ENCODE peak calls at places on chromosomes 2 and 18, in four cellular contexts. One of them, this sample, is unnamed.
A peak's percentile ranks its signal among the peaks of the same experiment; 100 is the strongest.

GRCh38 chr2:115294999-115295398 is 852.6 kb downstream of the DPP10 start:
- DNase-seq in MM.1S: no peak
- DNase-seq in PC-3: no peak
- DNase-seq in AG10803: no peak
- DNase-seq in this sample: no peak

GRCh38 chr2:60446413-60447358 is 106.8 kb downstream of the BCL11A start:
- DNase-seq in MM.1S: peak; percentile 68
- DNase-seq in PC-3: no peak
- DNase-seq in AG10803: no peak
- DNase-seq in this sample: peak; percentile 46

GRCh38 chr2:180905002-180905401 is 75.4 kb upstream of the UBE2E3 start:
- DNase-seq in MM.1S: no peak
- DNase-seq in PC-3: no peak
- DNase-seq in AG10803: no peak
- DNase-seq in this sample: no peak

GRCh38 chr2:1628893-1629292 is 115.4 kb downstream of the PXDN start:
- DNase-seq in MM.1S: no peak
- DNase-seq in PC-3: peak; percentile 71
- DNase-seq in AG10803: peak; percentile 80
- DNase-seq in this sample: peak; percentile 97

GRCh38 chr2:22449676-22450075 is 935.3 kb upstream of the KLHL29 start:
- DNase-seq in MM.1S: no peak
- DNase-seq in PC-3: no peak
- DNase-seq in AG10803: no peak
- DNase-seq in this sample: no peak

GRCh38 chr2:128450211-128451015 is 131.7 kb upstream of the HS6ST1 start:
- DNase-seq in MM.1S: no peak
- DNase-seq in PC-3: no peak
- DNase-seq in AG10803: no peak
- DNase-seq in this sample: no peak

GRCh38 chr2:150126143-150126725 is 361.2 kb downstream of the RND3 start:
- DNase-seq in MM.1S: no peak
- DNase-seq in PC-3: peak; percentile 84
- DNase-seq in AG10803: no peak
- DNase-seq in this sample: peak; percentile 95

GRCh38 chr2:15142069-15142689 is 419.0 kb downstream of the NBAS start:
- DNase-seq in MM.1S: peak; percentile 96
- DNase-seq in PC-3: peak; percentile 88
- DNase-seq in AG10803: no peak
- DNase-seq in this sample: peak; percentile 67

GRCh38 chr18:33588361-33588760 is 10.3 kb downstream of the ASXL3 start:
- DNase-seq in MM.1S: no peak
- DNase-seq in PC-3: no peak
- DNase-seq in AG10803: no peak
- DNase-seq in this sample: peak; percentile 53

GRCh38 chr2:238166391-238167343 is 7.9 kb downstream of the ERFE start:
- DNase-seq in MM.1S: no peak
- DNase-seq in PC-3: no peak
- DNase-seq in AG10803: no peak
- DNase-seq in this sample: no peak

GRCh38 chr2:60483400-60483799 is 70.1 kb downstream of the BCL11A start:
- DNase-seq in MM.1S: no peak
- DNase-seq in PC-3: no peak
- DNase-seq in AG10803: peak; percentile 90
- DNase-seq in this sample: peak; percentile 33

GRCh38 chr18:45136381-45137088 is 455.8 kb downstream of the SETBP1 start:
- DNase-seq in MM.1S: no peak
- DNase-seq in PC-3: no peak
- DNase-seq in AG10803: no peak
- DNase-seq in this sample: no peak

GRCh38 chr18:61414116-61414515 is 80.9 kb downstream of the CDH20 start:
- DNase-seq in MM.1S: no peak
- DNase-seq in PC-3: no peak
- DNase-seq in AG10803: no peak
- DNase-seq in this sample: no peak

GRCh38 chr18:76458522-76459311 is 36.3 kb downstream of the ZNF516 start:
- DNase-seq in MM.1S: no peak
- DNase-seq in PC-3: no peak
- DNase-seq in AG10803: no peak
- DNase-seq in this sample: no peak
- TF ChIP-seq CTCF in MM.1S: no peak
- TF ChIP-seq CTCF in PC-3: no peak
- TF ChIP-seq CTCF in AG10803: no peak
- TF ChIP-seq CTCF in this sample: no peak

GRCh38 chr18:77155031-77155430 is 22.4 kb upstream of the MBP start:
- DNase-seq in MM.1S: no peak
- DNase-seq in PC-3: no peak
- DNase-seq in AG10803: no peak
- DNase-seq in this sample: no peak

GRCh38 chr18:77147418-77147852 is 14.9 kb upstream of the MBP start:
- DNase-seq in MM.1S: no peak
- DNase-seq in PC-3: peak; percentile 35
- DNase-seq in AG10803: peak; percentile 48
- DNase-seq in this sample: no peak

GRCh38 chr18:77157312-77157711 is 24.7 kb upstream of the MBP start:
- DNase-seq in MM.1S: no peak
- DNase-seq in PC-3: no peak
- DNase-seq in AG10803: no peak
- DNase-seq in this sample: no peak

GRCh38 chr18:77148289-77148688 is 15.7 kb upstream of the MBP start:
- DNase-seq in MM.1S: no peak
- DNase-seq in PC-3: no peak
- DNase-seq in AG10803: no peak
- DNase-seq in this sample: no peak

DNA sequence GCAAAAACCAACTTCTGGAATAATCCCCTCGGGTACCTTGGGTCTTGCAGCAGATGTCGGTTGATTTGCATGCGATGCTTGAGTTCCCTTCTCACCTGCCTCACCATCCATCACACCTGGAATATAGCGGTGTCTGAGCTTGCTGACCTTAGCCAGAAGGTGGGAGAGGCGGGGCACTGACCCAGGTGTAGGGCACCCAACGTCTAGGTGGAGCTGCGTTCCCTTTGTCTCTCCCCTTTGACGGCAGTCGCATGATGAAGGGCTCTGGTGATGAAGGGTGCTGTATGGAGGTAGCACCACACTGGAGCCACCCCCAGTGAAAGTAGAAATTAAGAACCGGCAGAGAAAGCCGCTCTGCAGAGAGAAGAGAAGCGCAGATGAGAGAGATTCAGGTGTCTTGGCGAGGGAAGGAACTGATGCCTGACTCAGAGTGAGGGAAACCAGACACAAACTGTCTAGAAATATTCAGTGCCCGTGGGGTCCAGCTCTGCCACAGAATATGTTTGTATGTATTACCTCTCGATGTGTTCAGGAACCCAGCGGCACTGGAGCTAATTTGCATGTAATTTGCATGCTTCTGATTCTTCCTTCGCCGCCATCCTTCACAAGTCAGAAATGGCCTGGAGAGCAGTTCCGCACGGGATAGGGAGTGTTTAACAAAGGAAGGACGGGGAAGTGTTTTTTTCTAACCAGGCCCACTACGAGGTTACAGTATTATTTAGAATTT is 19.4 kb upstream of the MBP start:
- DNase-seq in MM.1S: no peak
- DNase-seq in PC-3: no peak
- DNase-seq in AG10803: no peak
- DNase-seq in this sample: no peak
- H3K4me3 ChIP-seq in MM.1S: no peak overlapping the region
- H3K4me3 ChIP-seq in PC-3: no peak overlapping the region
- H3K4me3 ChIP-seq in AG10803: no peak overlapping the region
- H3K4me3 ChIP-seq in this sample: no peak overlapping the region

GRCh38 chr2:117085719-117086118 is 728.8 kb upstream of the DDX18 start:
- DNase-seq in MM.1S: no peak
- DNase-seq in PC-3: no peak
- DNase-seq in AG10803: no peak
- DNase-seq in this sample: no peak
- TF ChIP-seq CTCF in MM.1S: no peak
- TF ChIP-seq CTCF in PC-3: no peak
- TF ChIP-seq CTCF in AG10803: no peak
- TF ChIP-seq CTCF in this sample: no peak

DNA sequence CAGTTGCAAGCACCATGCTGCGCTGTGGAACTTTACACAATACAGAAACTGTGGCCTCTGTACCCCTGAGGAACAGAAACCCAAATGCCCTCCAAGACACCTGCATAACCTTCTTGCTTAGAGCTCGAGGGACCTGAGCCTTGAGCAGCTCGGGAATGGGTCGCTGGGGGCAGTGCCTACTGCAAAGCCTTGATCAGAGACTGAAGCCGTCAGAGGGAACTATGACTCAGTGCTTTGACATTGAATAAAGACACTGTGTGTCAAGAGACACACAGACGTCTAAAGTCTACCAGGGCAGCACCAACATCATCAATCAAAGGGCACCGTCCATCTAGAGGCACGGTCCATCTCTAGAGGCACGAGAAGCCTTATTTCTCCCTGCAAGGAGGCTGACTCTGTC is 30.6 kb downstream of the GPR45 start:
- DNase-seq in MM.1S: no peak
- DNase-seq in PC-3: no peak
- DNase-seq in AG10803: no peak
- DNase-seq in this sample: no peak
- H3K4me3 ChIP-seq in MM.1S: no peak overlapping the region
- H3K4me3 ChIP-seq in PC-3: no peak overlapping the region
- H3K4me3 ChIP-seq in AG10803: no peak overlapping the region
- H3K4me3 ChIP-seq in this sample: no peak overlapping the region

DNA sequence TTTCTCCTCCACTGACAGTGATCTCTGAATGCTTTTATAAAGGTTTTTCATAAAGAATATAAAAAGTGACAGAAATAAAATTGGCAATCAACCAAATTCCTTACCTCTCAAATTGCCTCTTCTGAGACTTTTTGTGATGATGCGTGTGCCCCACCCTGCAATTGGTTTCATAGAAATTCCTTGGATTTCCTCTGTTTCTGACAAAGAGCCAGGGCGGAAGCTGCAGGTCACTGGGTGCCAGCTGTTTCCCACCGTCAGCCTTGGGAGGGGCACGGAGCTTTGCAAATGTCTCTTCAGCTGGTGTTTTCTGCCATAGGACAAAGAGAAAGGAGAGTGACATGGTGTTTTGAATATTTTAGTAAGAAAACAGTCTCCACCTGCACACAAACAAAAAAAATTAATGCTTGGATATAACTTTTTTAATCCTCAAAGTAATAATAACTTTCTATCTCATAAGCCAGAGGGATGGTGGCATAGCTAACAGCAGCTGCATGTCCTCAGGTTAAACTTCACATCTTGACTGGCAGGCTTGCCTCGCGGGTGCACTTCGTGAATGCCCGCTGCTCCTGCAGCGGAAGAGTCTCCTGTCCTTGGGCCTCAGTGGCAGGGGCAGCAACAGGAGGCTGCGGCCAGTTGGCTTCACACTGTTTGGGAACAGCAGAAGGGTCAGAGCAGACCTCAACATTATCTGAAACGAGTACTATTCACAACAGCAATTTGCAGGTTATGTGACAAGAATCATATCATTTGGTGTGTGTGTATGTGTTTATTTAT is 24.7 kb downstream of the AGAP1 start:
- DNase-seq in MM.1S: no peak
- DNase-seq in PC-3: peak; percentile 64
- DNase-seq in AG10803: no peak
- DNase-seq in this sample: no peak
- TF ChIP-seq CTCF in MM.1S: no peak
- TF ChIP-seq CTCF in PC-3: no peak
- TF ChIP-seq CTCF in AG10803: no peak
- TF ChIP-seq CTCF in this sample: no peak

DNA sequence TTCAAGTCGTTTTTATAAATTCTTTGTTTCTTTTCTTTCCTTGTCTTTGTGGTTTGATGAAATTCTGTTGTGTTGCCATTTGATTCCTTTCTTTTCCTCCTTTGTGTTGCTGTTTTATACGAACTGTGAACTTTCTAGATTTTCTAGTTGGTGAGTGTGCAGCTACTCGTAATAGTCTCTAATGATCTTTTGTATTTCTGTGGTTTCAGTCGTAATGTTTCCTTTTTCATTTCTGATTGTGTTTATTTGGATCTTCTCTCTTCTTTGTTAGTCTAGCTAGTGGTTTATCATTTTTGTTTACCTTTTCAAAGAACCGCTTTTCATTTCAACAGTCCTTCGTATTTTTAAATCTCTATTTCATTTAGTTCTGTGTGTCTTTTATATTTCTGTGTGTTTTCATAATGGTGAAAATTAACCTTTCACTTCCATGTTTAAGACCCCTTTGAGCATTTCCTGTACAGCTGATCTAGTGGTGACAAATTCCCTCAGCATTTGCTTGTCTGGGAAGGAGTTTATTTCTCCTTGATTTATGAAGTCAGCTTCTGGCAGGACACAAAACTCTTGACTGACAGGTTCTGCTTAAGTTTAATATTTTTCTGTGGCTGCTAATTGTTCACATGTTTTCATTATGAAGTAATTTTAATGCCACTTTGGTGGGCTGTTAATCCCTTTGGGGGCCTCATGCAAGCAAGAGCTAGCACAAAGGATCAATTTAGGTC is 16.2 kb upstream of the MALT1 start:
- DNase-seq in MM.1S: no peak
- DNase-seq in PC-3: no peak
- DNase-seq in AG10803: no peak
- DNase-seq in this sample: no peak
- H3K4me3 ChIP-seq in MM.1S: no peak overlapping the region
- H3K4me3 ChIP-seq in PC-3: no peak overlapping the region
- H3K4me3 ChIP-seq in AG10803: no peak overlapping the region
- H3K4me3 ChIP-seq in this sample: no peak overlapping the region